ENCODE peak calls at places on chromosomes 5 and 9, in five cellular contexts. Q is SHP77; R is activated T-cell treated with anti-CD3 and anti-CD28 coated beads, Interleukin-2, amount 50 U/mL, for 72 hours; J is T47D; T is AG04450. K is an unnamed sample.

GRCh38 chr9:89806371-89807100 is 201.7 kb downstream of the GADD45G start:
- DNase-seq in T (no peak), R (no peak), Q (no peak), J (no peak), K (no peak)

GRCh38 chr5:150515446-150515845 is 7.5 kb downstream of the NDST1 start:
- DNase-seq in Q (no peak), T (no peak), J (no peak), R (no peak), K (no peak)

GRCh38 chr5:172792693-172793570 is 21.9 kb upstream of the DUSP1 start:
- DNase-seq in T (no peak), J (no peak), Q (no peak), R (no peak), K (no peak)

GRCh38 chr5:56659991-56660390 is 155.4 kb upstream of the MAP3K1 start:
- DNase-seq in T (no peak), R (no peak), J (no peak), Q (no peak), K (no peak)

GRCh38 chr9:91301161-91301560 is 60.6 kb downstream of the AUH start:
- DNase-seq in J (no peak), T (no peak), Q (no peak), R (no peak), K (no peak)

GRCh38 chr5:98109561-98110006 is 663.9 kb upstream of the RGMB start:
- DNase-seq in R (no peak), J (no peak), Q (no peak), T (peak), K (no peak)

GRCh38 chr5:150836703-150837102 is 9.6 kb upstream of the IRGM start:
- DNase-seq in J (no peak), R (no peak), Q (no peak), T (no peak), K (no peak)

GRCh38 chr5:88556415-88556814 is 287.8 kb upstream of the TMEM161B start:
- DNase-seq in J (no peak), T (no peak), Q (no peak), R (no peak), K (no peak)

GRCh38 chr5:72848474-72849428 is 32.3 kb downstream of the TNPO1 start:
- DNase-seq in Q (peak), J (peak), T (no peak), R (peak), K (peak)

GRCh38 chr9:122265265-122265900 is 701 bp downstream of the MRRF start:
- DNase-seq in J (peak), R (peak), T (no peak), Q (peak), K (no peak)

GRCh38 chr5:96870094-96871021 is 5.9 kb upstream of the ERAP2 start:
- DNase-seq in J (peak), R (peak), Q (no peak), T (no peak), K (no peak)

GRCh38 chr5:17305964-17306725 is 88.7 kb downstream of the BASP1 start:
- DNase-seq in Q (peak), T (no peak), R (no peak), J (peak), K (no peak)

GRCh38 chr5:35785601-35786085 is 71.0 kb upstream of the IL7R start:
- DNase-seq in Q (no peak), R (peak), J (no peak), T (no peak), K (no peak)

GRCh38 chr5:1008451-1009358 is at the start of gene NKD2:
- DNase-seq in Q (no peak), R (peak), J (no peak), T (no peak), K (no peak)

GRCh38 chr5:137357436-137357835 is 141.7 kb downstream of the SPOCK1 start:
- DNase-seq in J (no peak), Q (no peak), T (no peak), R (no peak), K (no peak)

GRCh38 chr9:94085062-94085639 is 887 bp downstream of the PTPDC1 start:
- DNase-seq in J (no peak), Q (no peak), T (no peak), R (no peak), K (no peak)

GRCh38 chr9:128555180-128555721 is 2.9 kb downstream of the SPTAN1 start:
- DNase-seq in Q (no peak), R (no peak), J (peak), T (peak), K (no peak)

GRCh38 chr5:90813392-90813791 is 254.8 kb downstream of the ADGRV1 start:
- DNase-seq in R (no peak), T (no peak), Q (no peak), J (no peak), K (no peak)

GRCh38 chr9:69645488-69645887 is 26.7 kb downstream of the APBA1 start:
- DNase-seq in R (no peak), J (peak), Q (no peak), T (no peak), K (peak)

GRCh38 chr9:4740623-4741364 is at the start of gene AK3:
- DNase-seq in T (peak), R (peak), Q (no peak), J (peak), K (peak)

GRCh38 chr9:127731938-127732337 is 3.2 kb downstream of the TOR2A start:
- DNase-seq in Q (no peak), J (no peak), T (no peak), R (no peak), K (no peak)

GRCh38 chr5:10839916-10840599 is 79.0 kb upstream of the DAP start:
- DNase-seq in T (no peak), R (no peak), Q (no peak), J (no peak), K (no peak)

GRCh38 chr5:140075371-140075770 is 32.3 kb upstream of the NRG2 start:
- DNase-seq in R (no peak), T (no peak), Q (no peak), J (peak), K (no peak)

GRCh38 chr9:116763665-116764064 is 76.6 kb downstream of the TRIM32 start:
- DNase-seq in Q (no peak), J (no peak), R (no peak), T (no peak), K (no peak)

GRCh38 chr9:79858509-79858908 is 286.7 kb downstream of the TLE4 start:
- DNase-seq in J (peak), T (no peak), R (no peak), Q (no peak), K (no peak)

GRCh38 chr5:179146277-179146676 is 86.1 kb downstream of the ZNF354C start:
- DNase-seq in T (no peak), J (no peak), Q (no peak), R (peak), K (no peak)

GRCh38 chr9:136089697-136090045 is 5.4 kb downstream of the NACC2 start:
- DNase-seq in Q (no peak), T (no peak), R (no peak), J (peak), K (no peak)

K was measured in NCI-H526.